ENCODE peak calls at places on chromosomes 12 and 14, in nine cellular contexts. M is type B pancreatic cell, A is lower lobe of right lung, H is fibroblast of lung, S is tibial artery, Q is GM23338, Z is chondrocyte, C is WTC11, E is lower leg skin. G is an unnamed sample.

GRCh38 chr12:41190360-41190759 is 2.2 kb downstream of the PDZRN4 start:
- DNase-seq in Q (peak), A (no peak), E (no peak), Z (no peak), H (peak), C (no peak), M (no peak), S (no peak), G (no peak)

GRCh38 chr12:92356405-92356804 is 210.8 kb upstream of the BTG1 start:
- DNase-seq in M (no peak), H (peak), C (no peak), Z (no peak), Q (no peak), A (no peak), S (no peak), E (no peak), G (no peak)

GRCh38 chr12:127178039-127178438 is 1088.9 kb upstream of the TMEM132C start:
- DNase-seq in C (no peak), Z (no peak), A (no peak), M (no peak), S (no peak), Q (no peak), E (no peak), H (no peak), G (no peak)

GRCh38 chr12:55972906-55973597 is 826 bp upstream of the RAB5B start:
- DNase-seq in C (no peak), S (no peak), E (no peak), Z (peak), H (peak), Q (no peak), A (no peak), M (no peak), G (no peak)

GRCh38 chr12:77232045-77232444 is 166.7 kb upstream of the E2F7 start:
- DNase-seq in E (no peak), H (peak), M (no peak), Z (no peak), C (no peak), S (no peak), A (no peak), Q (no peak), G (no peak)

GRCh38 chr14:65373671-65374039 is 38.9 kb upstream of the FUT8 start:
- DNase-seq in C (no peak), H (no peak), Q (no peak), A (no peak), S (no peak), M (no peak), E (no peak), Z (no peak), G (no peak)

GRCh38 chr12:479161-479560 is 19.4 kb downstream of the B4GALNT3 start:
- DNase-seq in S (no peak), Z (no peak), Q (no peak), A (no peak), E (peak), C (no peak), M (no peak), H (no peak), G (no peak)

GRCh38 chr12:91574391-91574790 is 391.8 kb upstream of the DCN start:
- DNase-seq in M (no peak), S (no peak), Z (no peak), Q (no peak), C (no peak), H (peak), A (no peak), E (no peak), G (no peak)

GRCh38 chr12:51534675-51535074 is 56.4 kb upstream of the SCN8A start:
- DNase-seq in M (no peak), Z (no peak), A (no peak), E (peak), Q (no peak), S (no peak), H (no peak), C (no peak), G (no peak)

GRCh38 chr12:51531982-51532497 is 59.0 kb upstream of the SCN8A start:
- DNase-seq in S (peak), M (peak), C (peak), Q (peak), A (peak), H (peak), E (peak), Z (no peak), G (peak)

GRCh38 chr12:51534216-51534615 is 56.8 kb upstream of the SCN8A start:
- DNase-seq in E (peak), S (no peak), C (no peak), A (no peak), Z (no peak), Q (peak), M (no peak), H (no peak), G (no peak)

GRCh38 chr12:51536159-51536558 is 54.9 kb upstream of the SCN8A start:
- DNase-seq in S (no peak), M (no peak), E (no peak), Q (peak), A (no peak), H (peak), C (no peak), Z (no peak), G (no peak)

DNA sequence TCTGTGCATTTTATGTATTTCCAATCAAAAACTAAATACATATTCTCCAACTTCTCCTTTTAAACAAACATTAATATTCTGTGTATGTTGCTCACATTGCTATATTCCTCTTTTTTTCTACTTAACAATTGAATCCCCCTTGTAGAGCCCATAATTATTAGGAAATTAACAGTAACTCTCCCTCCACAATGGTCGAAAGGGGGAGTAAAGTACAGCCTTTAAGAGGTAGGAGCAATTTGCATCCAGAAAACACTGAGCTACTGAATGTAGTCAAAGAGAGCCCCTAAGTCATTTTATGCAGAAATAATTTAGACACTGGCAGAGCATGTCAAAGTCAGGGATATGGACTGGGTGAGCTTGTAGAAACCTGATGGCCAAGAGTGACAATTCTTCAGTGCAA is 57.2 kb upstream of the SCN8A start:
- DNase-seq in H (peak), Z (no peak), C (no peak), A (no peak), Q (peak), S (no peak), E (no peak), M (no peak), G (no peak)
- TF ChIP-seq CTCF in H (peak), Z (peak), C (no peak), A (no peak), Q (peak), S (no peak), E (no peak), M (peak), G (no peak)

DNA sequence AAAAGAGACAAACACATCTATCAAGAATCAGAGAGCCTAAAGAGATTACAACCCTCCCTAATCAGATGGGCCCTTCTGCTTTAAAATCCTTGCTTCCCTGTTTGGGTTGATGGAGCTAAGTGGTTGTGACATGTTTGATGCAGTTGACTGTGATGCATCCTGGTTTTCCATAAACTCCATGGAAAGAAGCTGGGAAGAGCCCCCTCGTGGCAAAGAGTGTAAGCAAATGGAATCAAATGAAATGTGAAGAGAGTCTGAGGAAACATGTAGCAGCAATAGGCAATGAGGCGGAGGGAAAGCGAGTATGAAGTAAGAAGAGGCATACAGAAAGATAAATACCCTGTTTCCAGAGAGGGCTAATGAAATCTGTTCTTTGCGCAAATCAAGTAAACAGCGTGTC is 70.4 kb upstream of the SLCO1C1 start:
- DNase-seq in S (no peak), A (no peak), Z (no peak), M (no peak), Q (peak), E (no peak), H (peak), C (peak), G (peak)
- TF ChIP-seq CTCF in S (peak), A (no peak), Z (peak), M (peak), Q (peak), E (no peak), H (peak), C (peak), G (peak)

DNA sequence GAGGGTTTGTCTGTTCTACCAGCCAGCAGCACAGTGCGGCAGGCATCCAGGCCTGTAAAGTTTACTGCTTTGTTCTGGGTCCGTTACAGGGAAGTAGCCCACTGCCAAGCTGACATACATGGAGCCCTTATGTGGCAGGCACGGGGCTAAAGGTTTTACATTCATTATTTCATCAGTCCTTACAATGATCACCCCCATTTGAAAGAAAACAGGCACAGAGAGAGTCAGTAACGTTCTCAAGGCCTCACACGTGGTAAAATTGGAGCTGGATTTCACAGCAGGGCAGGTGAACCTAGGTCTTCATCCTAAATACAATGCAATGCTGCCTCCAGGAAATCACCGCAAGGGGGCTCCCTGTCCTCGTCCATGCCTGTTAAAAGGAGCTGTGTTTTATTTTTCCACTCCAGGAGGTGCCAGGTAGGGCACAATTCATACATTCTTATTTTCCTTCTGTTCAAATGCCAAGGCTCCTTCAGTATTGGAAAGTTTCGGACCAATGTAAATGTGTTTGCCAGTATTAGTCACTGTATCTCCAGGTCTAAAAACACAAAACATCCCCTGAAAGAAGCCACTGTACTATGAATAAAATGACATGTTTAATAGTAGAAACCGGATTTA is 172.2 kb upstream of the GZMB start:
- DNase-seq in E (peak), C (peak), M (no peak), H (peak), Q (peak), S (no peak), Z (no peak), A (peak), G (peak)
- TF ChIP-seq CTCF in E (peak), C (peak), M (peak), H (peak), Q (peak), S (peak), Z (peak), A (peak), G (peak)

DNA sequence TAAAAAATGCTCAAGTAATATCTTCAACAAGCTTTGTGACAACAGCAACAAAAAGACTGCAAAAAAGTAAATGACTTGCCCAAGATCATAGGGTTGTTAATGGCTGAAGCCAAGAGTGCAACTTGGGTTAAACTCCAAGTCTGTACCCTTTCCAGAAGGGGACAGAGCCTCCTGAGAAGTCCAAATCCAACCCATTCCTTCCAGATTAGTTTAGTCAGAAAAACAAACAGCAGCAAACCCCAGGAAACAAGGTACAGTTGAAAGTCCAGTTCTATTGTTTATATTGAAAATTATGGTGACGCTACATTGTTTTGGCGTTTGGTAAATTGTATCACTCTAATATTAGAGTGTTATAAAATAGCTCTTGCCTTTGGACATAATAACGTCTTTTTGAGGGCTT is 239.9 kb downstream of the SPTSSA start:
- DNase-seq in E (no peak), A (no peak), Z (no peak), Q (no peak), M (no peak), C (no peak), H (no peak), S (no peak), G (no peak)
- TF ChIP-seq CTCF in E (no peak), A (no peak), Z (no peak), Q (no peak), M (no peak), C (no peak), H (no peak), S (no peak), G (no peak)

DNA sequence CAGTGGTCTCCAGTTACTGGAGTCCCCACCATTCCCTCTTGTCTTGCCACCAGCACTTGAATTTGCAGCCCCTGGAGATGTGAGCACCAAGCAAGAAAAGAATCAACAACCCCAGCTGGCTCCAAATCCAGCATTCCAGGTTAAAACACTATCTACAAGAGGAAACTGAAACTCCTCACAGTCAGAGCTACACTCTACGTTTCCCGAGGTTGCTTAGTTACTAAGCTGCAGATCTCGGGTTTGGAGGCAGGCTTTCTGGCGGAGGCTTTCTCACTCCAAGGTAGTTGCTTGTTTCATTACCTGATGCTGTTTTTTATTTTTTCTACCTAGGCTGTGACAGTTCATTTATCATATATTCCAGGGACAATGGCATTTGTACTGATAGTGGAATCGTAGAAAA is 248.1 kb downstream of the GLT1D1 start:
- DNase-seq in H (no peak), S (no peak), Z (no peak), A (no peak), E (peak), C (no peak), M (no peak), Q (no peak), G (no peak)
- TF ChIP-seq CTCF in H (no peak), S (no peak), Z (no peak), A (no peak), E (no peak), C (no peak), M (no peak), Q (no peak), G (no peak)

DNA sequence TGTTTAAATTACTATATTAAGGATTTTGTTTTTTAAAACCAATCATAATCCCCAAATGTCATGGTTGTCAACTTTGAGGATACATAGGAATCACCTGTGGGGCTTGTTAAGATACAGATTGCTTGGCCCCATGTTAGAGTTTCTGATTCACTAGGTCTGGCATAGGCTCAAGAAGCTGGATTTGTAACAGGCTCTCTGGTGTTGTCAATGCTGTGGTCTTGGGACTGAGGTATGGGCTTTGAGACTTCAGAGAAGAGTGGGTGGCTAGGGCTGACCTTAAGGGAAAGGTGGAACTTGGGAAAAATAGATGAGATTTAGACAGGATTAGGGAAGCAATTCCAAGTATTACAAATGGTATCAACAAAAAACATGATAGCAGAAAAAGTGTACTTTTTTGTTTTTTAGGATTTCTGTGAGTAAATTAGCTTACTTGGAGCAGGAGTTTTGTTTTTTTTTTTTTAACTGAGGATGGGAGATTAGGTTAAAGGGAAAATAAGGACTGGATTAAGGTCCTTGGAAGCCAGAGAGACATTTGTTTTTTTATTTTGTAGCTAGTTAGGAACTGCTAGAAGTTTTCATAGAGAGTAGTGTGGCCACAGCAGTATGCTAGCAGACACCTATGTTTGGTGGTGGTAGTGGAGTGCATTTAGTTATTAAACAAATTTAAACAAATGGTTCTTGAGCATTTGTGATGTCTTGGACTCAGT is 88.6 kb downstream of the RAD51B start:
- DNase-seq in H (peak), M (no peak), C (no peak), Z (no peak), E (no peak), S (no peak), A (no peak), Q (no peak), G (no peak)
- TF ChIP-seq CTCF in H (no peak), M (no peak), C (no peak), Z (no peak), E (no peak), S (no peak), A (no peak), Q (no peak), G (no peak)

DNA sequence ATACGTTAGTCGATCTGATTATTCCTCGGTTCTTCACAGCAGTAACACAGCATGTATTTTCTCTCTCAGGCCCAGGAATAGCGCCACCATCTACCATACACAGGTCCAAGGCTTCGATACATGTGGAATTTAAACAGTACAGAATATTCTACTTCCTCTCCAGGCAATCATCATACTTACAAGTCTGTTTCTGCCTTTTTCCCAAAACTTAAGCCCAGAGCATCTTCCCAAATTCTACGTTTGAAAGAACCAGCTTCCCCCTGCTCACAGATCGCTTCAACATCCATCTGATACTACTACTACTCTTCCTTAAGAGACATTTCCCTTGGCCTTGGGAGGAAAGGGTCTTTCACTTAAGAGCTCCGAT is 626 bp downstream of the TXNDC16 start:
- DNase-seq in H (peak), S (no peak), Z (no peak), A (no peak), M (no peak), Q (no peak), C (no peak), E (no peak), G (no peak)
- TF ChIP-seq CTCF in H (peak), S (no peak), Z (peak), A (no peak), M (peak), Q (peak), C (no peak), E (no peak), G (no peak)

GRCh38 chr12:121786441-121786825 is 7.1 kb downstream of the RHOF start:
- DNase-seq in Q (no peak), A (peak), C (no peak), Z (no peak), M (no peak), E (no peak), S (no peak), H (peak), G (no peak)
- TF ChIP-seq CTCF in Q (peak), A (no peak), C (no peak), Z (no peak), M (no peak), E (no peak), S (no peak), H (no peak), G (no peak)